ENCODE peak calls at places on chromosomes 3 and 15, in eight cellular contexts. One of them, this sample, is unnamed.

GRCh38 chr15:52615302-52615701 is 46.5 kb upstream of the ARPP19 start:
- DNase-seq in Panc1: no peak
- DNase-seq in WERI-Rb-1: no peak
- DNase-seq in heart left ventricle: no peak
- DNase-seq in heart right ventricle: no peak
- DNase-seq in OCI-LY7: no peak
- DNase-seq in dorsolateral prefrontal cortex: no peak
- DNase-seq in tibial nerve: no peak
- DNase-seq in this sample: no peak

GRCh38 chr15:69666921-69667811 is 214.5 kb downstream of the RPLP1 start:
- DNase-seq in Panc1: no peak
- DNase-seq in heart left ventricle: no peak
- DNase-seq in tibial nerve: no peak
- DNase-seq in heart right ventricle: peak; percentile 13
- DNase-seq in OCI-LY7: peak; percentile 31
- DNase-seq in WERI-Rb-1: no peak
- DNase-seq in dorsolateral prefrontal cortex: no peak
- DNase-seq in this sample: peak; percentile 73

GRCh38 chr3:188253800-188254452 is 100.0 kb downstream of the LPP start:
- DNase-seq in dorsolateral prefrontal cortex: no peak
- DNase-seq in OCI-LY7: no peak
- DNase-seq in heart right ventricle: no peak
- DNase-seq in WERI-Rb-1: no peak
- DNase-seq in Panc1: no peak
- DNase-seq in heart left ventricle: no peak
- DNase-seq in tibial nerve: no peak
- DNase-seq in this sample: no peak

GRCh38 chr3:28077566-28077965 is 163.9 kb upstream of the CMC1 start:
- DNase-seq in heart left ventricle: no peak
- DNase-seq in dorsolateral prefrontal cortex: no peak
- DNase-seq in Panc1: no peak
- DNase-seq in OCI-LY7: no peak
- DNase-seq in heart right ventricle: peak; percentile 20
- DNase-seq in WERI-Rb-1: peak; percentile 91
- DNase-seq in tibial nerve: no peak
- DNase-seq in this sample: no peak

GRCh38 chr3:182650568-182651128 is 142.7 kb upstream of the ATP11B start:
- DNase-seq in heart right ventricle: no peak
- DNase-seq in OCI-LY7: no peak
- DNase-seq in tibial nerve: no peak
- DNase-seq in dorsolateral prefrontal cortex: no peak
- DNase-seq in heart left ventricle: no peak
- DNase-seq in WERI-Rb-1: no peak
- DNase-seq in Panc1: no peak
- DNase-seq in this sample: no peak

GRCh38 chr3:181947606-181948005 is 235.9 kb downstream of the SOX2 start:
- DNase-seq in WERI-Rb-1: no peak
- DNase-seq in OCI-LY7: no peak
- DNase-seq in heart right ventricle: no peak
- DNase-seq in dorsolateral prefrontal cortex: no peak
- DNase-seq in Panc1: no peak
- DNase-seq in heart left ventricle: no peak
- DNase-seq in tibial nerve: no peak
- DNase-seq in this sample: no peak

GRCh38 chr3:60399861-60400845 is 851.1 kb downstream of the FHIT start:
- DNase-seq in dorsolateral prefrontal cortex: no peak
- DNase-seq in heart right ventricle: no peak
- DNase-seq in tibial nerve: no peak
- DNase-seq in WERI-Rb-1: no peak
- DNase-seq in heart left ventricle: no peak
- DNase-seq in OCI-LY7: no peak
- DNase-seq in Panc1: no peak
- DNase-seq in this sample: no peak

GRCh38 chr3:177904661-177905060 is 631.6 kb upstream of the KCNMB2 start:
- DNase-seq in WERI-Rb-1: no peak
- DNase-seq in OCI-LY7: no peak
- DNase-seq in tibial nerve: no peak
- DNase-seq in dorsolateral prefrontal cortex: no peak
- DNase-seq in heart left ventricle: no peak
- DNase-seq in heart right ventricle: no peak
- DNase-seq in Panc1: no peak
- DNase-seq in this sample: no peak

GRCh38 chr3:184209146-184209923 is 20.1 kb upstream of the VWA5B2 start:
- DNase-seq in OCI-LY7: no peak
- DNase-seq in heart right ventricle: no peak
- DNase-seq in WERI-Rb-1: no peak
- DNase-seq in heart left ventricle: no peak
- DNase-seq in dorsolateral prefrontal cortex: no peak
- DNase-seq in Panc1: no peak
- DNase-seq in tibial nerve: no peak
- DNase-seq in this sample: no peak

GRCh38 chr3:180382781-180383180 is 219.2 kb upstream of the TTC14 start:
- DNase-seq in WERI-Rb-1: no peak
- DNase-seq in OCI-LY7: no peak
- DNase-seq in tibial nerve: no peak
- DNase-seq in dorsolateral prefrontal cortex: no peak
- DNase-seq in heart right ventricle: no peak
- DNase-seq in heart left ventricle: no peak
- DNase-seq in Panc1: no peak
- DNase-seq in this sample: no peak

GRCh38 chr3:193871093-193871485 is 264.9 kb upstream of the HES1 start:
- DNase-seq in OCI-LY7: no peak
- DNase-seq in Panc1: no peak
- DNase-seq in heart left ventricle: no peak
- DNase-seq in dorsolateral prefrontal cortex: no peak
- DNase-seq in WERI-Rb-1: peak; percentile 7
- DNase-seq in heart right ventricle: no peak
- DNase-seq in tibial nerve: no peak
- DNase-seq in this sample: no peak

GRCh38 chr3:134993011-134993410 is 198.0 kb downstream of the EPHB1 start:
- DNase-seq in tibial nerve: no peak
- DNase-seq in Panc1: no peak
- DNase-seq in dorsolateral prefrontal cortex: no peak
- DNase-seq in OCI-LY7: no peak
- DNase-seq in heart left ventricle: no peak
- DNase-seq in heart right ventricle: no peak
- DNase-seq in WERI-Rb-1: no peak
- DNase-seq in this sample: no peak

GRCh38 chr3:134991472-134992010 is 196.5 kb downstream of the EPHB1 start:
- DNase-seq in Panc1: no peak
- DNase-seq in WERI-Rb-1: no peak
- DNase-seq in OCI-LY7: no peak
- DNase-seq in heart left ventricle: no peak
- DNase-seq in dorsolateral prefrontal cortex: no peak
- DNase-seq in tibial nerve: no peak
- DNase-seq in heart right ventricle: no peak
- DNase-seq in this sample: no peak

GRCh38 chr3:134988666-134989065 is 193.6 kb downstream of the EPHB1 start:
- DNase-seq in Panc1: no peak
- DNase-seq in OCI-LY7: no peak
- DNase-seq in tibial nerve: no peak
- DNase-seq in heart right ventricle: no peak
- DNase-seq in WERI-Rb-1: no peak
- DNase-seq in dorsolateral prefrontal cortex: no peak
- DNase-seq in heart left ventricle: no peak
- DNase-seq in this sample: no peak

GRCh38 chr3:134992180-134992579 is 197.1 kb downstream of the EPHB1 start:
- DNase-seq in heart left ventricle: no peak
- DNase-seq in dorsolateral prefrontal cortex: no peak
- DNase-seq in OCI-LY7: no peak
- DNase-seq in tibial nerve: no peak
- DNase-seq in WERI-Rb-1: no peak
- DNase-seq in Panc1: no peak
- DNase-seq in heart right ventricle: no peak
- DNase-seq in this sample: no peak

DNA sequence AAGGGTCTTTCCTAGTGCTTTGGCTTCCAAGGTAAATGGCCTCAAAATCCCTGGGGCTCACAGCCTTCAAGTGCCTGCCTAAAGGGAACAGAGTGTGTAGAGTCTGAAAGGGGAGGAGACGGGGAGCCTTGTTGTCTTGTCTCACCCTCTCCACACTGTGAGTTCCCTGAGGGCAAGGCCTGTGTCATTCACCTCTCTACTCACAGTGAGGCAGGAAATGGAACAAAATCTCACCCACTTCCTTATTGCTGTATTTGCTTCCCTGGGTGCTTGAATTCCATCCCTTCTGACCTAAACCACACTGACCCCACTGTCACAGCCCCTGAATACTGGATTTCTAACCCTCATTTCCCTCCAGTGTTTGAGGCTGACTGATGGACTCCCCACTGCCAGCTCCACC is 197.5 kb downstream of the EPHB1 start:
- DNase-seq in heart left ventricle: no peak
- DNase-seq in OCI-LY7: no peak
- DNase-seq in heart right ventricle: no peak
- DNase-seq in WERI-Rb-1: no peak
- DNase-seq in tibial nerve: no peak
- DNase-seq in dorsolateral prefrontal cortex: no peak
- DNase-seq in Panc1: no peak
- DNase-seq in this sample: no peak
- H3K27ac ChIP-seq in heart left ventricle: no peak overlapping the region
- H3K27ac ChIP-seq in OCI-LY7: no peak overlapping the region
- H3K27ac ChIP-seq in heart right ventricle: no peak overlapping the region
- H3K27ac ChIP-seq in WERI-Rb-1: no peak overlapping the region
- H3K27ac ChIP-seq in tibial nerve: no peak overlapping the region
- H3K27ac ChIP-seq in dorsolateral prefrontal cortex: no peak overlapping the region
- H3K27ac ChIP-seq in Panc1: no peak overlapping the region
- H3K27ac ChIP-seq in this sample: no peak overlapping the region

GRCh38 chr3:195909294-195909644 is 918 bp upstream of the TNK2 start:
- DNase-seq in tibial nerve: no peak
- DNase-seq in WERI-Rb-1: no peak
- DNase-seq in Panc1: no peak
- DNase-seq in OCI-LY7: no peak
- DNase-seq in dorsolateral prefrontal cortex: no peak
- DNase-seq in heart left ventricle: no peak
- DNase-seq in heart right ventricle: no peak
- DNase-seq in this sample: no peak
- H3K4me3 ChIP-seq in tibial nerve: peak overlapping the region; percentile 97
- H3K4me3 ChIP-seq in WERI-Rb-1: no peak overlapping the region
- H3K4me3 ChIP-seq in Panc1: peak overlapping the region; percentile 52
- H3K4me3 ChIP-seq in OCI-LY7: peak overlapping the region; percentile 76
- H3K4me3 ChIP-seq in dorsolateral prefrontal cortex: peak overlapping the region; percentile 80
- H3K4me3 ChIP-seq in heart left ventricle: peak overlapping the region; percentile 36
- H3K4me3 ChIP-seq in heart right ventricle: peak overlapping the region; percentile 89
- H3K4me3 ChIP-seq in this sample: peak overlapping the region; percentile 89

DNA sequence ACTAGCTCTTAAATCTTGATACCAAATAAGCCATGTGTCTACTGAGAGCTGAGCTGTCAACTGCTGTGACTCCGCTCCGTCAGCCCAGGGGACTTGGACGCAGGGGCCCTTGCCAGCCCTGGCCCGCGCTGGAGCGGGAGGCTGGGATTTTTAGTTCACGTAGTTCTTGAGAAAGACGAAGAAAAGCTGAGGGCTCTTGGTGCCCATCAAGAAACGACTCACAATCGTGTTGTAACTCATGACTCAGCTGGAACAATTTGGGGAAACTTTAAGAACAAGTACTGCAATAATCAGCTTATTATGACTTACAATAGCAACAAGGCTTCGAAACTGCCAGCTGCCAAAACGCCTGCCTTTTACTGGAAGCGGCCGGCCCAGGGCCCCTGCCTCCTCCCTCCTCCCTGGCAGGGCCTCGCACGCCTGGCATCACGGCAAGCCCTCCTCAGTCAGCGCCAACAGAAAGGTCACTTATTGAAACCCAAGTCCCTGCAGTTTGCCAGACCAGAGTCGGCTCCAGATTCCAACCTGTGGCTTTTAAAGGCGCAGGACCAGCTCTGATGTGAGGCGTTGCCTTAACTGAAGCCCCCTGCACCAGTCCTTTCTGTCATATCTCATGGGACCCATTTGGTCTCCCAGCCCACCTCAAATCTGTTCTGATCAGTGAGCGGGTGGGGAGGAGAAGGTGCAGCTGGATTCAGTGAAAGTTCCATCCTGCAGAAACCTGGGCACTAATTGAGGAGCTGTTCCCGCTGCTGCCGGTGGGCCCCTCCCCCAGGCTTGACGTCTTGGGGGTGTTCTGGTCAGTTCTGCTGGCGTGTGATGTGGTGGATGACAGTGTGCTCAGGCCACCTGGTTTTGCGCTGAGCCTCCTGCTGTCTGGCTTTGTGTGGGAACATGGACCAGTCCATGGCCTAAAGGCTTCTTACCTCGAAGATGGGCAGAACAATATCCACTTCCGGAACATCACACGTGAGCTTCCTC is 60.1 kb downstream of the RGMA start:
- DNase-seq in tibial nerve: peak; percentile 65
- DNase-seq in heart right ventricle: peak; percentile 77
- DNase-seq in dorsolateral prefrontal cortex: peak; percentile 47
- DNase-seq in heart left ventricle: peak; percentile 89
- DNase-seq in WERI-Rb-1: no peak
- DNase-seq in OCI-LY7: no peak
- DNase-seq in Panc1: no peak
- DNase-seq in this sample: peak; percentile 97
- H3K27ac ChIP-seq in tibial nerve: peak overlapping the region; percentile 94
- H3K27ac ChIP-seq in heart right ventricle: peak overlapping the region; percentile 88
- H3K27ac ChIP-seq in dorsolateral prefrontal cortex: peak overlapping the region; percentile 85
- H3K27ac ChIP-seq in heart left ventricle: peak overlapping the region; percentile 85
- H3K27ac ChIP-seq in WERI-Rb-1: no peak overlapping the region
- H3K27ac ChIP-seq in OCI-LY7: no peak overlapping the region
- H3K27ac ChIP-seq in Panc1: peak overlapping the region; percentile 65
- H3K27ac ChIP-seq in this sample: peak overlapping the region; percentile 95

DNA sequence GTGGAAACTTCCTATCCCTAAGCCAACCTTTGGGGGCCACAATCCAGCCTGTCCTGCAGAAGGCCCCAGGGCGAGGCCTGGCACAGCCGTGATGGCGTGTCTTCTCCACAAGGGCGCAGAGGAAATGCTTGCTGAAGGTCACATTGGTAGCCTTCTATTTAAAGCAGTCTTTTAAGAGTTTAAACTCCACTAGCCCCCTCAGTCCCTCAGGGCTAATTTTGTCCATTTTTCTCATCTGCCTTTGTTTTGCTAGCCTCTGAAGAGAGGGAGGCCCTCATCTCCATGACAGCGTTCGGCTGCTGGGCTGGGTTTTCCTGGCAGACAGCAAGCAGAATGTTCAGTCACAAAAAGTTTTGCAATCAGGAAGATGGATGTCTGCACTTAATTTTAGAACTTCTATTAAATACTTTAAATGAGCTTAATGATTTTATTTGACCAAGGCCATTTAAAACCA is 40.8 kb downstream of the RARB start:
- DNase-seq in heart left ventricle: peak; percentile 86
- DNase-seq in tibial nerve: peak; percentile 47
- DNase-seq in OCI-LY7: no peak
- DNase-seq in Panc1: no peak
- DNase-seq in dorsolateral prefrontal cortex: no peak
- DNase-seq in heart right ventricle: peak; percentile 72
- DNase-seq in WERI-Rb-1: no peak
- DNase-seq in this sample: peak; percentile 86
- H3K4me3 ChIP-seq in heart left ventricle: no peak overlapping the region
- H3K4me3 ChIP-seq in tibial nerve: peak overlapping the region; percentile 14
- H3K4me3 ChIP-seq in OCI-LY7: no peak overlapping the region
- H3K4me3 ChIP-seq in Panc1: no peak overlapping the region
- H3K4me3 ChIP-seq in dorsolateral prefrontal cortex: no peak overlapping the region
- H3K4me3 ChIP-seq in heart right ventricle: no peak overlapping the region
- H3K4me3 ChIP-seq in WERI-Rb-1: no peak overlapping the region
- H3K4me3 ChIP-seq in this sample: peak overlapping the region; percentile 18

This sample was measured in coronary artery.